ENCODE peak calls at places on chromosomes 2 and 18, in eight cellular contexts. F, S, W, L, C, I, K and T are unnamed samples.

GRCh38 chr2:174024524-174025270 is 59.5 kb upstream of the SP3 start:
- DNase-seq in F (no peak), S (peak; percentile 67), W (peak; percentile 80), L (no peak), C (no peak), I (peak; percentile 61), K (no peak), T (peak; percentile 86)

GRCh38 chr2:152542995-152543481 is 174.2 kb downstream of the PRPF40A start:
- DNase-seq in F (no peak), S (peak; percentile 85), W (peak; percentile 100), L (peak; percentile 14), C (peak; percentile 81), I (peak; percentile 86), K (no peak), T (peak; percentile 91)

GRCh38 chr2:136492901-136493300 is 272.4 kb upstream of the THSD7B start:
- DNase-seq in F (no peak), S (no peak), W (no peak), L (no peak), C (no peak), I (no peak), K (no peak), T (no peak)

GRCh38 chr2:216350214-216350789 is 22.0 kb downstream of the MARCHF4 start:
- DNase-seq in F (peak; percentile 65), S (no peak), W (peak; percentile 81), L (no peak), C (peak; percentile 65), I (peak; percentile 79), K (no peak), T (peak; percentile 52)

GRCh38 chr18:51153659-51154371 is 43.7 kb downstream of the MEX3C start:
- DNase-seq in F (peak; percentile 73), S (no peak), W (no peak), L (peak; percentile 35), C (no peak), I (no peak), K (no peak), T (no peak)

GRCh38 chr2:231397011-231397927 is 1.8 kb downstream of the B3GNT7 start:
- DNase-seq in F (no peak), S (no peak), W (no peak), L (no peak), C (no peak), I (no peak), K (no peak), T (no peak)

GRCh38 chr2:101012706-101013181 is 10.7 kb downstream of the RPL31 start:
- DNase-seq in F (no peak), S (no peak), W (peak; percentile 45), L (peak; percentile 45), C (no peak), I (peak; percentile 46), K (peak; percentile 32), T (peak; percentile 42)

GRCh38 chr2:176174850-176175728 is 13.4 kb upstream of the HOXD1 start:
- DNase-seq in F (no peak), S (no peak), W (no peak), L (no peak), C (no peak), I (no peak), K (no peak), T (no peak)

GRCh38 chr2:156005531-156005930 is 327.0 kb downstream of the NR4A2 start:
- DNase-seq in F (no peak), S (no peak), W (no peak), L (no peak), C (no peak), I (no peak), K (no peak), T (no peak)

GRCh38 chr2:202638710-202639109 is 3.9 kb downstream of the FAM117B start:
- DNase-seq in F (no peak), S (no peak), W (no peak), L (no peak), C (no peak), I (no peak), K (no peak), T (no peak)

GRCh38 chr18:23504720-23505119 is 1.4 kb downstream of the RMC1 start:
- DNase-seq in F (no peak), S (no peak), W (no peak), L (no peak), C (no peak), I (no peak), K (no peak), T (no peak)

GRCh38 chr18:23502516-23503037 is 734 bp upstream of the RMC1 start:
- DNase-seq in F (no peak), S (no peak), W (no peak), L (peak; percentile 34), C (no peak), I (no peak), K (no peak), T (no peak)

GRCh38 chr18:23501626-23502025 is 1.7 kb upstream of the RMC1 start:
- DNase-seq in F (no peak), S (no peak), W (no peak), L (no peak), C (no peak), I (no peak), K (no peak), T (no peak)

GRCh38 chr18:23503967-23504352 is 649 bp downstream of the RMC1 start:
- DNase-seq in F (no peak), S (no peak), W (no peak), L (no peak), C (no peak), I (no peak), K (no peak), T (peak; percentile 6)

DNA sequence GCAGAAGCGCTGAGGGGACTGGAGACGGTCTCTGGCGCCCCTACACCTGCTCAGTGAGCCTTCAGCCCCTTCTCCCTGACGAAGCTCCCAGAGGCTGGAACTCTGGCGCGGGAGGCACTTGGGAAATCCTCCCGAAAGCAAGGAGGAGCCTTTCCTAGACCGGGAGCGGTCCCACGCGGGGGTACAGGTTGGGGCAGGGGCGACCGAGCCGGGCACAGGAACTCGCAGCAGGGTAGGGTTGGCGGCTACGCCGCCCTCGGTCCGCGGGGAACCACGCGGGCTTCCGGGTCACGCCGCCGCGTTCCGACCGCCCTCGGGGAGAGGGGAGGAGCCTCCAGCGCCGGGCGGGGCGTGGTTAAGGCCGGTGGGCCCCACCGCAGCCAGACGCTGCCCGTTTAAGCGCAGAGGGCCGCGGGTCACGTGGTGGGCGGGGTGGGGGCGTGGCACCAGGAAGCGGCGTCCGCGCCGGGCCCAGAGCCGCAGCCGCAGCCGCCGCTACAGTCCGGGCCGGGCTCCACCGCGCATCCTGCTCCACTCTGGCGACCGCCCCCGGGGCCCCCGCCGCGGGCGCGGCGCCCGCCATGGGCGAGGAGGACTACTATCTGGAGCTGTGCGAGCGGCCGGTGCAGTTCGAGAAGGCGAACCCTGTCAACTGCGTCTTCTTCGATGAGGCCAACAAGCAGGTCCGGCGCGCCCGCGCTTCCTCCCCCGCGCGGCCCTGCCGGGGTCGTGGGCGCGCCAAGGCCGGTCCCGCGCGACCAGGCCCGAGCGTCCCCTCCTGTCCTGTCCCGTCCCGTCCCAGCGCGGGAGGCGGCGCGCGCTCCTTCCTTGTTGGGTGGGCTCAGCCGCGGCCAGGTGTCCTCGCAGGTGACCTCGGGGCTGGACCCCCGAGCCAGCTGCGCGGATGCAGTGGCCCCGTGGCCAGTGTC is at the start of gene RMC1:
- DNase-seq in F (peak; percentile 98), S (peak; percentile 56), W (peak; percentile 90), L (peak; percentile 98), C (peak; percentile 87), I (peak; percentile 96), K (peak; percentile 98), T (peak; percentile 91)
- TF ChIP-seq CTCF in F (no peak), S (no peak), W (peak; percentile 6), L (peak; percentile 28), C (no peak), I (peak; percentile 17), K (no peak), T (peak; percentile 8)

GRCh38 chr2:7411691-7412090 is 494.5 kb downstream of the RNF144A start:
- DNase-seq in F (no peak), S (no peak), W (no peak), L (no peak), C (no peak), I (no peak), K (no peak), T (no peak)
- TF ChIP-seq CTCF in F (no peak), S (no peak), W (no peak), L (no peak), C (no peak), I (no peak), K (no peak), T (no peak)

GRCh38 chr2:115161531-115162453 is 719.4 kb downstream of the DPP10 start:
- DNase-seq in F (no peak), S (no peak), W (no peak), L (peak; percentile 42), C (no peak), I (no peak), K (no peak), T (no peak)

GRCh38 chr2:115163572-115163971 is 721.1 kb downstream of the DPP10 start:
- DNase-seq in F (no peak), S (no peak), W (no peak), L (peak; percentile 6), C (no peak), I (no peak), K (no peak), T (no peak)

GRCh38 chr2:115162454-115163293 is 720.2 kb downstream of the DPP10 start:
- DNase-seq in F (no peak), S (no peak), W (no peak), L (peak; percentile 9), C (no peak), I (no peak), K (no peak), T (no peak)

GRCh38 chr2:115168457-115168856 is 726.0 kb downstream of the DPP10 start:
- DNase-seq in F (no peak), S (no peak), W (no peak), L (no peak), C (no peak), I (no peak), K (no peak), T (no peak)

DNA sequence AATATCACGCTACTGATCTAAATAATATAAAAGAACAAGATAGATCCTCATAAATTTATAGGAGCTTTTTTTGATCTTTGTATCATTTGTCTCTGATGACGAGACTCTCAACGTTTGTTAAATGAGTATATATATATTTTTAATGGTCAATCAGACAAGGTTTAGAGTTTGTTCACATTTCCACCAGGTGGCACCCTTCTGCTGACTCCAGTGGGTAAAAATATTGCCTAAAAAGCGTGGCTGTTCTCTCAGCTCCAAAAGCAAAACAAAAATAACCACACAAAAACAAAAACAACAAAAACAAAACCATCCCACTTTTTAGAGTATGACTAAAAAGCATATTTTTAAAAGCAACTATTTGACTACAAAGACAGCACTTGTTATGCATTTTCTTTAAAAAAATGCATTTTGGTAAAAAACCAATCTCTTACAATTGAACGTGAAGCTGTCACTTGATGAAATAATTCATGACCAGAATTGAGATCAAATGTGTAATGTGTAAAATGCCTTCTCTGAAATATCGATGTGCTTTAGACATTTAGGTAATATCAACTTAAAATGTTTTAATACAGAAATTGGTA is 723.2 kb downstream of the DPP10 start:
- DNase-seq in F (no peak), S (no peak), W (peak; percentile 12), L (peak; percentile 34), C (peak; percentile 10), I (peak; percentile 56), K (peak; percentile 38), T (peak; percentile 33)
- TF ChIP-seq CTCF in F (no peak), S (peak; percentile 41), W (peak; percentile 48), L (peak; percentile 53), C (peak; percentile 46), I (peak; percentile 61), K (no peak), T (peak; percentile 59)

GRCh38 chr2:122267947-122268346 is 512.5 kb downstream of the TSN start:
- DNase-seq in F (no peak), S (no peak), W (no peak), L (no peak), C (no peak), I (no peak), K (no peak), T (no peak)

GRCh38 chr2:122261923-122262322 is 506.5 kb downstream of the TSN start:
- DNase-seq in F (no peak), S (no peak), W (no peak), L (no peak), C (no peak), I (no peak), K (no peak), T (no peak)

GRCh38 chr2:122263746-122264145 is 508.3 kb downstream of the TSN start:
- DNase-seq in F (no peak), S (no peak), W (no peak), L (no peak), C (no peak), I (no peak), K (no peak), T (no peak)
- TF ChIP-seq CTCF in F (no peak), S (no peak), W (no peak), L (no peak), C (no peak), I (no peak), K (no peak), T (no peak)